ENCODE peak calls at places on chromosomes 6 and 20, in eight cellular contexts. H, R, N, X, U, G, A and K are unnamed samples.

GRCh38 chr6:36979343-36979742 is 6.7 kb downstream of the MTCH1 start:
- DNase-seq in A (peak), R (no peak), U (no peak), X (peak), N (peak), G (no peak), H (peak), K (no peak)

GRCh38 chr6:139037490-139037889 is 8.9 kb downstream of the ABRACL start:
- DNase-seq in R (peak), H (no peak), X (peak), A (peak), U (no peak), N (no peak), G (no peak), K (no peak)

GRCh38 chr20:32036716-32037355 is 15.2 kb upstream of the HCK start:
- DNase-seq in X (no peak), H (no peak), U (no peak), A (peak), N (no peak), R (no peak), G (no peak), K (no peak)

GRCh38 chr20:31605902-31606677 is 1.0 kb downstream of the ID1 start:
- DNase-seq in N (peak), A (peak), R (no peak), U (peak), X (no peak), G (peak), H (peak), K (no peak)

GRCh38 chr20:63957690-63958441 is 1.6 kb upstream of the UCKL1 start:
- DNase-seq in N (no peak), H (no peak), X (peak), R (no peak), A (peak), G (peak), U (no peak), K (no peak)

GRCh38 chr20:40578961-40579360 is 110.1 kb downstream of the MAFB start:
- DNase-seq in R (peak), H (no peak), U (no peak), A (no peak), G (no peak), X (no peak), N (no peak), K (no peak)

GRCh38 chr6:132764370-132764769 is 6.7 kb upstream of the VNN2 start:
- DNase-seq in X (peak), A (peak), R (peak), G (no peak), U (no peak), H (no peak), N (no peak), K (no peak)

GRCh38 chr6:151067684-151068596 is 171.8 kb upstream of the AKAP12 start:
- DNase-seq in X (peak), H (no peak), A (peak), N (peak), U (no peak), G (no peak), R (peak), K (no peak)

GRCh38 chr6:45924763-45925342 is 90.8 kb downstream of the CLIC5 start:
- DNase-seq in U (no peak), G (no peak), X (no peak), N (no peak), A (no peak), H (no peak), R (no peak), K (no peak)

GRCh38 chr6:159110013-159110412 is 59.2 kb upstream of the FNDC1 start:
- DNase-seq in U (peak), A (peak), G (no peak), R (peak), H (peak), N (peak), X (peak), K (peak)

GRCh38 chr6:141677598-141678211 is 455.0 kb upstream of the GJE1 start:
- DNase-seq in G (no peak), A (peak), X (peak), U (no peak), R (peak), N (peak), H (peak), K (peak)

GRCh38 chr20:53420061-53420460 is 173.6 kb downstream of the ZNF217 start:
- DNase-seq in R (no peak), N (no peak), H (no peak), U (no peak), X (no peak), G (no peak), A (no peak), K (no peak)

GRCh38 chr6:123520208-123520607 is 116.5 kb downstream of the TRDN start:
- DNase-seq in G (no peak), X (no peak), U (no peak), N (no peak), R (no peak), H (no peak), A (peak), K (no peak)

GRCh38 chr6:36781669-36782068 is 57.6 kb downstream of the CPNE5 start:
- DNase-seq in G (no peak), R (no peak), H (no peak), X (no peak), N (no peak), U (no peak), A (no peak), K (no peak)

GRCh38 chr6:17418281-17419188 is 25.1 kb downstream of the CAP2 start:
- DNase-seq in N (no peak), G (no peak), R (peak), A (peak), U (no peak), H (no peak), X (peak), K (no peak)

GRCh38 chr6:107340881-107341280 is 118.5 kb downstream of the PDSS2 start:
- DNase-seq in G (no peak), R (no peak), N (no peak), U (no peak), H (no peak), A (no peak), X (no peak), K (no peak)

GRCh38 chr6:18212231-18212630 is 52.1 kb downstream of the DEK start:
- DNase-seq in U (no peak), H (no peak), X (no peak), R (no peak), G (no peak), A (no peak), N (no peak), K (no peak)

GRCh38 chr20:18686696-18687095 is 98.8 kb downstream of the DTD1 start:
- DNase-seq in H (no peak), X (no peak), N (no peak), A (no peak), U (no peak), G (no peak), R (no peak), K (no peak)

GRCh38 chr20:38270869-38271608 is 10.5 kb upstream of the KIAA1755 start:
- DNase-seq in H (no peak), R (peak), U (no peak), N (no peak), A (peak), X (peak), G (no peak), K (no peak)

GRCh38 chr20:25276533-25277050 is 28.7 kb downstream of the PYGB start:
- DNase-seq in N (no peak), X (no peak), R (no peak), U (peak), G (no peak), A (no peak), H (no peak), K (no peak)

GRCh38 chr6:79422666-79423065 is 114.6 kb downstream of the LCA5 start:
- DNase-seq in A (no peak), N (no peak), U (no peak), H (no peak), R (no peak), X (no peak), G (no peak), K (no peak)

GRCh38 chr6:116779569-116780164 is 14.1 kb upstream of the FAM162B start:
- DNase-seq in A (peak), G (no peak), H (no peak), X (peak), R (peak), U (no peak), N (peak), K (no peak)

GRCh38 chr6:136137008-136137689 is 113.0 kb downstream of the MTFR2 start:
- DNase-seq in G (no peak), A (peak), X (no peak), R (peak), U (no peak), H (no peak), N (no peak), K (no peak)

GRCh38 chr6:36285187-36285612 is 15.3 kb downstream of the PNPLA1 start:
- DNase-seq in R (no peak), H (no peak), U (peak), N (no peak), G (no peak), A (no peak), X (no peak), K (no peak)

GRCh38 chr20:906703-907102 is 9.4 kb downstream of the ANGPT4 start:
- DNase-seq in R (no peak), G (no peak), U (no peak), A (no peak), X (no peak), H (no peak), N (no peak), K (no peak)

GRCh38 chr20:63636752-63637633 is 10.1 kb upstream of the GMEB2 start:
- DNase-seq in N (no peak), X (no peak), U (no peak), R (no peak), A (no peak), G (no peak), H (no peak), K (no peak)